ENCODE peak calls at places on chromosomes 12 and 14, in nine cellular contexts. One of them, this sample, is unnamed.

GRCh38 chr12:69739287-69740191 is 879 bp downstream of the RAB3IP start:
- DNase-seq in tibial artery: peak; percentile 69
- DNase-seq in MM.1S: peak; percentile 66
- DNase-seq in upper lobe of right lung: peak; percentile 85
- DNase-seq in body of pancreas: peak; percentile 72
- DNase-seq in fibroblast of pulmonary artery: peak; percentile 62
- DNase-seq in sigmoid colon: peak; percentile 69
- DNase-seq in cardiac muscle cell: peak; percentile 66
- DNase-seq in AG10803: peak; percentile 8
- DNase-seq in this sample: peak; percentile 38

GRCh38 chr14:65620195-65620594 is 207.7 kb downstream of the FUT8 start:
- DNase-seq in tibial artery: no peak
- DNase-seq in MM.1S: no peak
- DNase-seq in upper lobe of right lung: no peak
- DNase-seq in body of pancreas: no peak
- DNase-seq in fibroblast of pulmonary artery: peak; percentile 39
- DNase-seq in sigmoid colon: no peak
- DNase-seq in cardiac muscle cell: peak; percentile 6
- DNase-seq in AG10803: no peak
- DNase-seq in this sample: no peak

GRCh38 chr14:68786491-68787234 is 6.2 kb downstream of the ZFP36L1 start:
- DNase-seq in tibial artery: no peak
- DNase-seq in MM.1S: no peak
- DNase-seq in upper lobe of right lung: no peak
- DNase-seq in body of pancreas: peak; percentile 53
- DNase-seq in fibroblast of pulmonary artery: peak; percentile 92
- DNase-seq in sigmoid colon: peak; percentile 81
- DNase-seq in cardiac muscle cell: peak; percentile 80
- DNase-seq in AG10803: peak; percentile 92
- DNase-seq in this sample: peak; percentile 69

GRCh38 chr12:41189395-41190251 is 1.5 kb downstream of the PDZRN4 start:
- DNase-seq in tibial artery: peak; percentile 77
- DNase-seq in MM.1S: no peak
- DNase-seq in upper lobe of right lung: no peak
- DNase-seq in body of pancreas: no peak
- DNase-seq in fibroblast of pulmonary artery: no peak
- DNase-seq in sigmoid colon: peak; percentile 89
- DNase-seq in cardiac muscle cell: peak; percentile 2
- DNase-seq in AG10803: no peak
- DNase-seq in this sample: peak; percentile 6

GRCh38 chr12:3456809-3457208 is 34.2 kb upstream of the PRMT8 start:
- DNase-seq in tibial artery: no peak
- DNase-seq in MM.1S: no peak
- DNase-seq in upper lobe of right lung: no peak
- DNase-seq in body of pancreas: peak; percentile 46
- DNase-seq in fibroblast of pulmonary artery: no peak
- DNase-seq in sigmoid colon: no peak
- DNase-seq in cardiac muscle cell: no peak
- DNase-seq in AG10803: no peak
- DNase-seq in this sample: no peak

GRCh38 chr12:14907953-14908352 is 22.3 kb upstream of the MGP start:
- DNase-seq in tibial artery: no peak
- DNase-seq in MM.1S: no peak
- DNase-seq in upper lobe of right lung: no peak
- DNase-seq in body of pancreas: no peak
- DNase-seq in fibroblast of pulmonary artery: no peak
- DNase-seq in sigmoid colon: no peak
- DNase-seq in cardiac muscle cell: no peak
- DNase-seq in AG10803: no peak
- DNase-seq in this sample: peak; percentile 18

GRCh38 chr12:129145381-129145780 is 292.1 kb downstream of the GLT1D1 start:
- DNase-seq in tibial artery: no peak
- DNase-seq in MM.1S: no peak
- DNase-seq in upper lobe of right lung: no peak
- DNase-seq in body of pancreas: no peak
- DNase-seq in fibroblast of pulmonary artery: no peak
- DNase-seq in sigmoid colon: no peak
- DNase-seq in cardiac muscle cell: no peak
- DNase-seq in AG10803: no peak
- DNase-seq in this sample: no peak

GRCh38 chr14:78904094-78904493 is 733.9 kb downstream of the NRXN3 start:
- DNase-seq in tibial artery: no peak
- DNase-seq in MM.1S: no peak
- DNase-seq in upper lobe of right lung: no peak
- DNase-seq in body of pancreas: no peak
- DNase-seq in fibroblast of pulmonary artery: no peak
- DNase-seq in sigmoid colon: no peak
- DNase-seq in cardiac muscle cell: no peak
- DNase-seq in AG10803: no peak
- DNase-seq in this sample: no peak

GRCh38 chr14:69360438-69361108 is 37.5 kb downstream of the ERH start:
- DNase-seq in tibial artery: no peak
- DNase-seq in MM.1S: no peak
- DNase-seq in upper lobe of right lung: no peak
- DNase-seq in body of pancreas: no peak
- DNase-seq in fibroblast of pulmonary artery: no peak
- DNase-seq in sigmoid colon: no peak
- DNase-seq in cardiac muscle cell: no peak
- DNase-seq in AG10803: no peak
- DNase-seq in this sample: no peak

GRCh38 chr12:105561981-105562726 is 231.7 kb downstream of the C12orf75 start:
- DNase-seq in tibial artery: no peak
- DNase-seq in MM.1S: no peak
- DNase-seq in upper lobe of right lung: no peak
- DNase-seq in body of pancreas: no peak
- DNase-seq in fibroblast of pulmonary artery: peak; percentile 90
- DNase-seq in sigmoid colon: peak; percentile 76
- DNase-seq in cardiac muscle cell: peak; percentile 85
- DNase-seq in AG10803: peak; percentile 91
- DNase-seq in this sample: peak; percentile 94

GRCh38 chr14:95432152-95433093 is 84.0 kb downstream of the SYNE3 start:
- DNase-seq in tibial artery: no peak
- DNase-seq in MM.1S: no peak
- DNase-seq in upper lobe of right lung: no peak
- DNase-seq in body of pancreas: peak; percentile 67
- DNase-seq in fibroblast of pulmonary artery: peak; percentile 42
- DNase-seq in sigmoid colon: peak; percentile 80
- DNase-seq in cardiac muscle cell: peak; percentile 59
- DNase-seq in AG10803: peak; percentile 29
- DNase-seq in this sample: peak; percentile 39

GRCh38 chr12:87363497-87364084 is 665.6 kb downstream of the C12orf50 start:
- DNase-seq in tibial artery: no peak
- DNase-seq in MM.1S: no peak
- DNase-seq in upper lobe of right lung: peak; percentile 27
- DNase-seq in body of pancreas: no peak
- DNase-seq in fibroblast of pulmonary artery: no peak
- DNase-seq in sigmoid colon: no peak
- DNase-seq in cardiac muscle cell: no peak
- DNase-seq in AG10803: no peak
- DNase-seq in this sample: no peak

GRCh38 chr12:104304261-104305004 is 894 bp downstream of the EID3 start:
- DNase-seq in tibial artery: no peak
- DNase-seq in MM.1S: no peak
- DNase-seq in upper lobe of right lung: no peak
- DNase-seq in body of pancreas: no peak
- DNase-seq in fibroblast of pulmonary artery: peak; percentile 47
- DNase-seq in sigmoid colon: no peak
- DNase-seq in cardiac muscle cell: peak; percentile 63
- DNase-seq in AG10803: peak; percentile 77
- DNase-seq in this sample: no peak

GRCh38 chr12:1864867-1865266 is 44.5 kb downstream of the LRTM2 start:
- DNase-seq in tibial artery: peak; percentile 59
- DNase-seq in MM.1S: no peak
- DNase-seq in upper lobe of right lung: no peak
- DNase-seq in body of pancreas: no peak
- DNase-seq in fibroblast of pulmonary artery: no peak
- DNase-seq in sigmoid colon: no peak
- DNase-seq in cardiac muscle cell: no peak
- DNase-seq in AG10803: no peak
- DNase-seq in this sample: no peak
- H3K4me3 ChIP-seq in tibial artery: no peak overlapping the region
- H3K4me3 ChIP-seq in MM.1S: no peak overlapping the region
- H3K4me3 ChIP-seq in upper lobe of right lung: no peak overlapping the region
- H3K4me3 ChIP-seq in body of pancreas: no peak overlapping the region
- H3K4me3 ChIP-seq in fibroblast of pulmonary artery: no peak overlapping the region
- H3K4me3 ChIP-seq in sigmoid colon: no peak overlapping the region
- H3K4me3 ChIP-seq in cardiac muscle cell: no peak overlapping the region
- H3K4me3 ChIP-seq in AG10803: no peak overlapping the region
- H3K4me3 ChIP-seq in this sample: no peak overlapping the region

DNA sequence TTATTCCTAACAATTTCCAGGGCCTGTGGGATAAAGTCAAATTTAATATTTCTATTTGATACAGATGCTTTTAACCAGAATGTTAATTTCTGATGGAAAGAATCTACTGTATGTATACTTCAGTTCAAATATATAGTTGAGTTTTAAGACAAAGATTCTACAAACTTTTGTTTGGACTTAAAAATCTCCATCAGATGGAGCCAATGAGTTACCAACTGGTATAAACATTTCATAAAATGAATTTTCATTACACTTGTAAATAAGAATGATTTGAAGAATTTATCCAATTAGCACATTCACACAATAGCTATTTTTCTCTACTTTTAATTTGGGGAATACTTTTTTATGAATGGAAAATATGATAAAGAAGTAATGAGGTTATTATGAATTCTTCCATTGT is 425.2 kb upstream of the MIS18BP1 start:
- DNase-seq in tibial artery: no peak
- DNase-seq in MM.1S: no peak
- DNase-seq in upper lobe of right lung: no peak
- DNase-seq in body of pancreas: no peak
- DNase-seq in fibroblast of pulmonary artery: no peak
- DNase-seq in sigmoid colon: no peak
- DNase-seq in cardiac muscle cell: no peak
- DNase-seq in AG10803: no peak
- DNase-seq in this sample: no peak
- TF ChIP-seq CTCF in tibial artery: no peak
- TF ChIP-seq CTCF in MM.1S: no peak
- TF ChIP-seq CTCF in upper lobe of right lung: no peak
- TF ChIP-seq CTCF in body of pancreas: no peak
- TF ChIP-seq CTCF in fibroblast of pulmonary artery: no peak
- TF ChIP-seq CTCF in sigmoid colon: no peak
- TF ChIP-seq CTCF in cardiac muscle cell: no peak
- TF ChIP-seq CTCF in AG10803: no peak
- TF ChIP-seq CTCF in this sample: no peak

DNA sequence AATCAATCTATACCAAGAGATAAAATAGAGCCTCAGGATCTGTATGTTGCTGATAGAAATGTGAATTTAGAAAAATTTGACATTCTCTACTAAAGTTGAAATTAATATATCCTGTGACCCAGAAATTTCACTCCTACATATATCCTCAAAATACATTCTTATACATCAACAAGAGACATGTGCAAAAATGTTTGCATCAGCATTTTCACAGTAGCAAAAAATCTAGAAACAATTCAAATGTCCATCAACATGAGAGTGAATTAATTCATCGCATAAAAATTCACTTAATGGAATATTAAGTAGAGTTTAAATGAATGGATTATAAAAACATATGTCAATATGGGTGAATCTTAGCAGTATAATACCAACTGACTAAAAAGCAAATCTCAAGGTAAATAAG is 80.8 kb downstream of the GPR65 start:
- DNase-seq in tibial artery: no peak
- DNase-seq in MM.1S: no peak
- DNase-seq in upper lobe of right lung: no peak
- DNase-seq in body of pancreas: no peak
- DNase-seq in fibroblast of pulmonary artery: no peak
- DNase-seq in sigmoid colon: no peak
- DNase-seq in cardiac muscle cell: no peak
- DNase-seq in AG10803: no peak
- DNase-seq in this sample: no peak
- H3K4me3 ChIP-seq in tibial artery: no peak overlapping the region
- H3K4me3 ChIP-seq in MM.1S: no peak overlapping the region
- H3K4me3 ChIP-seq in upper lobe of right lung: no peak overlapping the region
- H3K4me3 ChIP-seq in body of pancreas: no peak overlapping the region
- H3K4me3 ChIP-seq in fibroblast of pulmonary artery: no peak overlapping the region
- H3K4me3 ChIP-seq in sigmoid colon: no peak overlapping the region
- H3K4me3 ChIP-seq in cardiac muscle cell: no peak overlapping the region
- H3K4me3 ChIP-seq in AG10803: no peak overlapping the region
- H3K4me3 ChIP-seq in this sample: no peak overlapping the region

GRCh38 chr12:111756681-111757080 is 10.1 kb upstream of the ALDH2 start:
- DNase-seq in tibial artery: no peak
- DNase-seq in MM.1S: no peak
- DNase-seq in upper lobe of right lung: no peak
- DNase-seq in body of pancreas: no peak
- DNase-seq in fibroblast of pulmonary artery: no peak
- DNase-seq in sigmoid colon: no peak
- DNase-seq in cardiac muscle cell: no peak
- DNase-seq in AG10803: no peak
- DNase-seq in this sample: no peak

GRCh38 chr12:111749391-111749790 is 17.3 kb upstream of the ALDH2 start:
- DNase-seq in tibial artery: no peak
- DNase-seq in MM.1S: no peak
- DNase-seq in upper lobe of right lung: no peak
- DNase-seq in body of pancreas: no peak
- DNase-seq in fibroblast of pulmonary artery: no peak
- DNase-seq in sigmoid colon: no peak
- DNase-seq in cardiac muscle cell: no peak
- DNase-seq in AG10803: no peak
- DNase-seq in this sample: no peak

GRCh38 chr12:111756196-111756595 is 10.5 kb upstream of the ALDH2 start:
- DNase-seq in tibial artery: no peak
- DNase-seq in MM.1S: no peak
- DNase-seq in upper lobe of right lung: no peak
- DNase-seq in body of pancreas: no peak
- DNase-seq in fibroblast of pulmonary artery: no peak
- DNase-seq in sigmoid colon: no peak
- DNase-seq in cardiac muscle cell: no peak
- DNase-seq in AG10803: no peak
- DNase-seq in this sample: no peak

GRCh38 chr12:111754671-111755070 is 12.1 kb upstream of the ALDH2 start:
- DNase-seq in tibial artery: no peak
- DNase-seq in MM.1S: no peak
- DNase-seq in upper lobe of right lung: no peak
- DNase-seq in body of pancreas: peak; percentile 42
- DNase-seq in fibroblast of pulmonary artery: no peak
- DNase-seq in sigmoid colon: no peak
- DNase-seq in cardiac muscle cell: no peak
- DNase-seq in AG10803: no peak
- DNase-seq in this sample: no peak

DNA sequence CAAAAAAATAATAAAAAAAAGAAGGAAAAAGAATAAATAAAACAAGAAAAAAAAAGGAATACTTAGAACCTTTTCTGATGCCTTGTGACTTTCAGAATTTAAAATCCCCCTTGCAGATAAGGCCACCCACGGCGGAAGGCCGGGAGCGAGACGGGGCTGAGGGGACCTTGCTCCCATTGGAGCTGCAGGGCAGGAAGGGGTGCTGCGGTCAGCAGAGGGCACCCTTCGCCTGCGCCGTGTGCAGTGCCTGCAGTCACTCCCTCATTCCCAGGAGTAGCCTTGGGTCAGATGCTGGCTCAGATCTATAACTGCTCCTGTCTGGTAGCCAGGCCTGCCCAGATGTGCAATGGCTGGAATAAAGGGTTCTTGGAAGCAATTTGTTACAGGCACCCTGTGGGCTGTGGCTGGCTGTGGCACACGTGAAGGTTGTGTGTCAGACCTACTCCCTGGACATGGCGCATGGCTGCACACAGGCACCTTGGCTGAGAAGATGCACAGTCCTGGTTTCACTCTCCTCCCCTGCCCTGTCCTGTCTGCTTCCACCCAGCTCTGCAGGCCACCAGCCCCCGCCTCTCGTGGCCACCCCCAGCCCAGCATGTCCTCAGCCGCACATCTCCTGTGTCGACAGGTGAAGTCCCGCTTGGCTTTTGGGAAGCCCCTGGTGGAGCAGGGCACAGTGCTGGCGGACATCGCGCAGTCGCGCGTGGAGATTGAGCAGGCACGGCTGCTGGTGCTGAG is 13.4 kb upstream of the ALDH2 start:
- DNase-seq in tibial artery: peak; percentile 75
- DNase-seq in MM.1S: no peak
- DNase-seq in upper lobe of right lung: peak; percentile 83
- DNase-seq in body of pancreas: peak; percentile 80
- DNase-seq in fibroblast of pulmonary artery: peak; percentile 81
- DNase-seq in sigmoid colon: peak; percentile 84
- DNase-seq in cardiac muscle cell: peak; percentile 82
- DNase-seq in AG10803: peak; percentile 74
- DNase-seq in this sample: peak; percentile 32
- TF ChIP-seq CTCF in tibial artery: peak; percentile 84
- TF ChIP-seq CTCF in MM.1S: peak; percentile 29
- TF ChIP-seq CTCF in upper lobe of right lung: peak; percentile 87
- TF ChIP-seq CTCF in body of pancreas: peak; percentile 87
- TF ChIP-seq CTCF in fibroblast of pulmonary artery: peak; percentile 81
- TF ChIP-seq CTCF in sigmoid colon: peak; percentile 81
- TF ChIP-seq CTCF in cardiac muscle cell: peak; percentile 90
- TF ChIP-seq CTCF in AG10803: peak; percentile 74
- TF ChIP-seq CTCF in this sample: peak; percentile 73